ENCODE peak calls at places on chromosomes 6 and 20, in nine cellular contexts. B is substantia nigra; S is fibroblast of mammary gland; V is BJ; D is activated T-cell treated with anti-CD3 and anti-CD28 coated beads, Interleukin-2, amount 50 U/mL, for 4 hours; F is effector memory CD8-positive, alpha-beta T cell; C is dorsolateral prefrontal cortex; G is T-cell; Q is NCI-H2081. W is an unnamed sample.

GRCh38 chr6:150806790-150807189 is 58.7 kb upstream of the MTHFD1L start:
- DNase-seq in B (no peak), S (no peak), V (no peak), D (no peak), F (no peak), C (no peak), G (no peak), Q (no peak), W (no peak)

GRCh38 chr20:64224344-64225165 is 31.0 kb upstream of the PCMTD2 start:
- DNase-seq in B (no peak), S (peak), V (peak), D (no peak), F (no peak), C (no peak), G (no peak), Q (no peak), W (no peak)

GRCh38 chr6:149458196-149458595 is 26.6 kb downstream of the ZC3H12D start:
- DNase-seq in B (no peak), S (peak), V (no peak), D (no peak), F (no peak), C (no peak), G (no peak), Q (no peak), W (no peak)

GRCh38 chr20:57062241-57062640 is 204.2 kb downstream of the BMP7 start:
- DNase-seq in B (no peak), S (no peak), V (no peak), D (no peak), F (no peak), C (no peak), G (no peak), Q (no peak), W (no peak)

GRCh38 chr20:50930139-50931047 is 844 bp downstream of the ADNP start:
- DNase-seq in B (peak), S (no peak), V (no peak), D (peak), F (no peak), C (no peak), G (peak), Q (no peak), W (no peak)

GRCh38 chr6:133114973-133115372 is 126.2 kb upstream of the EYA4 start:
- DNase-seq in B (no peak), S (no peak), V (no peak), D (no peak), F (no peak), C (no peak), G (no peak), Q (no peak), W (no peak)

GRCh38 chr6:154824076-154824475 is 90.9 kb downstream of the SCAF8 start:
- DNase-seq in B (no peak), S (no peak), V (no peak), D (no peak), F (no peak), C (no peak), G (no peak), Q (peak), W (no peak)

GRCh38 chr20:49630396-49630951 is 62.5 kb upstream of the PTGIS start:
- DNase-seq in B (no peak), S (no peak), V (no peak), D (no peak), F (no peak), C (no peak), G (no peak), Q (no peak), W (no peak)

GRCh38 chr6:154164397-154164796 is 125.4 kb downstream of the OPRM1 start:
- DNase-seq in B (peak), S (peak), V (no peak), D (no peak), F (no peak), C (no peak), G (no peak), Q (no peak), W (no peak)

GRCh38 chr6:44261581-44261980 is 3.8 kb downstream of the NFKBIE start:
- DNase-seq in B (no peak), S (no peak), V (no peak), D (no peak), F (no peak), C (no peak), G (no peak), Q (no peak), W (no peak)

GRCh38 chr6:108904731-108905130 is 56.5 kb downstream of the ARMC2 start:
- DNase-seq in B (no peak), S (no peak), V (no peak), D (no peak), F (no peak), C (no peak), G (no peak), Q (no peak), W (no peak)